ENCODE peak calls at places on chromosomes 4 and X, in seven cellular contexts. P is mesenchymal stem cell, C is GM23338, V is IMR-90, R is GM23248, D is A549, F is H1. H is an unnamed sample.

GRCh38 chrX:68867458-68868166 is 38.8 kb downstream of the EFNB1 start:
- DNase-seq in P (peak), C (no peak), V (no peak), R (no peak), D (no peak), F (no peak), H (no peak)

GRCh38 chrX:109624022-109624421 is 950 bp downstream of the KCNE5 start:
- DNase-seq in P (no peak), C (peak), V (no peak), R (no peak), D (no peak), F (no peak), H (no peak)

GRCh38 chrX:77118686-77119085 is 328.5 kb upstream of the FGF16 start:
- DNase-seq in P (no peak), C (no peak), V (no peak), R (no peak), D (no peak), F (no peak), H (no peak)

GRCh38 chrX:44731160-44731559 is 112.7 kb upstream of the DUSP21 start:
- DNase-seq in P (no peak), C (no peak), V (peak), R (peak), D (no peak), F (no peak), H (no peak)

GRCh38 chrX:10240918-10241317 is 84.1 kb downstream of the CLCN4 start:
- DNase-seq in P (peak), C (no peak), V (peak), R (peak), D (peak), F (no peak), H (no peak)

GRCh38 chr4:162016991-162017390 is 146.8 kb downstream of the FSTL5 start:
- DNase-seq in P (no peak), C (no peak), V (no peak), R (no peak), D (no peak), F (no peak), H (no peak)

GRCh38 chr4:1518997-1519700 is 112.9 kb upstream of the NKX1-1 start:
- DNase-seq in P (no peak), C (no peak), V (no peak), R (no peak), D (no peak), F (no peak), H (no peak)

GRCh38 chr4:94711635-94712034 is 46.1 kb upstream of the BMPR1B start:
- DNase-seq in P (no peak), C (no peak), V (no peak), R (no peak), D (no peak), F (no peak), H (no peak)

GRCh38 chrX:7108995-7109634 is 38.4 kb upstream of the STS start:
- DNase-seq in P (peak), C (no peak), V (no peak), R (peak), D (no peak), F (no peak), H (no peak)

GRCh38 chr4:33067221-33067620 is 2347.1 kb downstream of the PCDH7 start:
- DNase-seq in P (no peak), C (no peak), V (peak), R (peak), D (no peak), F (no peak), H (no peak)

GRCh38 chr4:74223801-74224200 is 65.9 kb downstream of the MTHFD2L start:
- DNase-seq in P (peak), C (no peak), V (peak), R (peak), D (no peak), F (no peak), H (no peak)

GRCh38 chr4:187302456-187302855 is 578.8 kb upstream of the FAT1 start:
- DNase-seq in P (no peak), C (no peak), V (peak), R (peak), D (no peak), F (no peak), H (no peak)

GRCh38 chr4:136709897-136710296 is 822.4 kb downstream of the PCDH18 start:
- DNase-seq in P (peak), C (no peak), V (no peak), R (no peak), D (no peak), F (no peak), H (no peak)

GRCh38 chr4:55125763-55126541 is 557 bp upstream of the KDR start:
- DNase-seq in P (peak), C (peak), V (no peak), R (peak), D (no peak), F (no peak), H (no peak)

GRCh38 chrX:63747331-63747730 is 37.7 kb downstream of the ARHGEF9 start:
- DNase-seq in P (peak), C (no peak), V (peak), R (peak), D (no peak), F (no peak), H (no peak)

GRCh38 chr4:157713342-157713741 is 459.5 kb downstream of the GASK1B start:
- DNase-seq in P (no peak), C (no peak), V (no peak), R (no peak), D (no peak), F (no peak), H (no peak)

GRCh38 chrX:6226646-6227444 is 1.8 kb downstream of the NLGN4X start:
- DNase-seq in P (no peak), C (peak), V (no peak), R (no peak), D (no peak), F (no peak), H (no peak)

GRCh38 chrX:118760025-118760424 is 32.6 kb downstream of the IL13RA1 start:
- DNase-seq in P (no peak), C (no peak), V (no peak), R (no peak), D (no peak), F (no peak), H (no peak)

GRCh38 chrX:14027031-14027430 is 2.7 kb downstream of the GEMIN8 start:
- DNase-seq in P (no peak), C (no peak), V (peak), R (peak), D (no peak), F (no peak), H (no peak)

GRCh38 chrX:42837747-42838146 is 59.8 kb upstream of the PPP1R2C start:
- DNase-seq in P (no peak), C (no peak), V (no peak), R (no peak), D (no peak), F (no peak), H (no peak)

GRCh38 chr4:7009591-7009990 is 33.6 kb upstream of the TADA2B start:
- DNase-seq in P (no peak), C (no peak), V (no peak), R (no peak), D (no peak), F (no peak), H (no peak)

DNA sequence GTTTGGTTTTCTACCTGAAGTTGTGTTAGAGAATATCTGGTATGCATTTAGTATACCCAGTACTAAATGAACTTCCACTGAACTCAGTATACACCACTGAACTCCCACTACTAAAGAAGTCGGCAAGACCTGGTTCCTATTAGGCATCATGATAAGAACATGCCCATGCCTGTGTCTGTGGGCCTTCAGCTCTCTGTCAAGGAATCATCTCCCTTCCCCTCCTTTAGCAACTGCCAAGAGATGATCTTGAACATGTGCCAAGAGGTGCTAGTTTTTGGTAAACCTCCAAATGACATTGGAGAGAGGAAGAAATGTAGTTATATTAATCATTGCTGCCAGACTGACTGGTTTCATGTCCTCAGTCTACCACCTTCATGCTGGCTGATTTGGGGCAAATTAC is 113.2 kb downstream of the ATP10D start:
- DNase-seq in P (no peak), C (no peak), V (no peak), R (no peak), D (no peak), F (no peak), H (no peak)
- H3K4me2 ChIP-seq in P (no peak), C (no peak), V (no peak), R (no peak), D (no peak), F (no peak), H (no peak)

DNA sequence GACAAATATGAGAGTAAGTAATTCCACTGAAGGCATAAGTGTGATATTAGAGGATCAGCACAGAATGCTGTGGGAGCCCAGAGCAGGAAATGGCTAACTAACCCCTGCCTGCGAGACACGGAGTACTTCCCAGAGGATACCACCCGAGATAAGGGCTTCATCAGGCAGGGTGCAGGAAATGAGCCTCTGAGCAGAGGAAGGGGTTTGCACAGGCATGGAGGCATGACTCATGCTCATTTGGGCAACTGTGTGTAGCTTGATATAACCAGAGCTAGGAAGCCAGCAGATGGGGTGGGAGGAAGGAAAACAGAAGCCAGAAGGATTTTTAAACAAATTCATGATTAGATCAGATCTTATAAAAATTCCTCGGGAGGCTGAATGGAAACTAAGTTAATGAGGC is 70.0 kb upstream of the TSPAN5 start:
- DNase-seq in P (peak), C (no peak), V (peak), R (peak), D (no peak), F (no peak), H (peak)
- H3K4me2 ChIP-seq in P (no peak), C (no peak), V (no peak), R (no peak), D (no peak), F (no peak), H (no peak)

GRCh38 chr4:19130836-19131235 is 1109.3 kb upstream of the LCORL start:
- DNase-seq in P (peak), C (no peak), V (peak), R (peak), D (no peak), F (no peak), H (peak)
- H3K4me2 ChIP-seq in P (no peak), C (no peak), V (no peak), R (peak), D (no peak), F (no peak), H (no peak)

GRCh38 chr4:38189445-38189844 is 229.2 kb downstream of the PTTG2 start:
- DNase-seq in P (peak), C (no peak), V (peak), R (peak), D (peak), F (no peak), H (peak)
- H3K4me2 ChIP-seq in P (no peak), C (no peak), V (no peak), R (no peak), D (peak), F (no peak), H (no peak)

DNA sequence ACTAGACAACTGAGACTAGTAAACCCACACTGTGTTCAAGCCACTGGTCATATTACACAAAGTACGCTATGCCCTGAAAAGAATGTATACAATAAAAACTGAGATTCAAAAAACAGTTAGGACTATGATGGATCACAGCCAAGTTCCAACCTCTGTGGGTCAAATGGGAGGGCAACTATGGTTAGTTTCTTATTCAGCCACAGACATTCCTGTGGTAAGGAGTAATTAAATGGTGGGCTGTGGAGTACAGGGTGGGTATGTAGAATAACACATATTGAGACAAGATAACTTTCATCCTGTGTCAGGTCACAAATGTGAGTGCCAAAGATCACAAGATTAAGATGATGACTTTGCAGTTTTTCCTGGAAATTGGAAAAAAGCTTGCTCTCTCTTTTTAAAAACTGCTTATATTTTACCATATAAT is 167.2 kb downstream of the NPNT start:
- DNase-seq in P (peak), C (no peak), V (peak), R (peak), D (peak), F (no peak), H (no peak)
- H3K4me2 ChIP-seq in P (no peak), C (no peak), V (peak), R (peak), D (peak), F (no peak), H (no peak)

GRCh38 chr4:87032884-87033533 is 98.2 kb downstream of the AFF1 start:
- DNase-seq in P (peak), C (no peak), V (peak), R (peak), D (no peak), F (no peak), H (peak)
- H3K4me2 ChIP-seq in P (no peak), C (peak), V (peak), R (peak), D (peak), F (no peak), H (no peak)

DNA sequence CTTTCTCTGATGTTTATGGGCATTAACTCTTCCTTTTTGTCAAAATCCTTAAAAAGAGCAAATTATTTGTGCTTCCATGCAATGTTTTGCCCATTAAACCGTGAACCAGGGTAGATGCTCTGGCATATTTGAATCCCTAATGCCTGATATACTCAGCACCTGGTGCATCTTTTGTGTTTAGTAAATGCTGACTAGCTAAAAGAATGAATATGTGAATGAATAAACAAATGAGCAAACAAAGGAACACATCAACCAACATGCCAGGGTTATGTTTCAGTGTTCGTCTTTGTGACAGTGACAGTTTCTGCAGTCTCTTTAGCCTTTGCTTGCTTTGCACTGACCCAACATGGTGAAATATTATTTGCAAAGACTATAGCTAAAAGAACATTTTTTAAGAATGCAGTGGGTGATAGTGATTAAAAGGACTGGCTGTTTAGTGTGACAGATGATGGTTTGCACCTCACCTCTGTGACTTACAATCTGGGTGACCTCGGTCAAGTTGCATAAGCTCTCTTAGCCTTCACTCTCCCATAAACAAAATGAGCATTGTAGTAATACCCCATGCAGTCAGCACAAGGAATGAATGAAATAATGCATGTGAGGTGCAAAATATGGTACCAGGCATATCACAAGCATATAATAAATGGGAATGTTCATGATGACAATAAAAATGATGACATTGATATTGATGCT is 29.5 kb downstream of the SMPX start:
- DNase-seq in P (no peak), C (no peak), V (no peak), R (no peak), D (no peak), F (no peak), H (no peak)
- H3K4me2 ChIP-seq in P (no peak), C (no peak), V (no peak), R (no peak), D (no peak), F (no peak), H (no peak)

DNA sequence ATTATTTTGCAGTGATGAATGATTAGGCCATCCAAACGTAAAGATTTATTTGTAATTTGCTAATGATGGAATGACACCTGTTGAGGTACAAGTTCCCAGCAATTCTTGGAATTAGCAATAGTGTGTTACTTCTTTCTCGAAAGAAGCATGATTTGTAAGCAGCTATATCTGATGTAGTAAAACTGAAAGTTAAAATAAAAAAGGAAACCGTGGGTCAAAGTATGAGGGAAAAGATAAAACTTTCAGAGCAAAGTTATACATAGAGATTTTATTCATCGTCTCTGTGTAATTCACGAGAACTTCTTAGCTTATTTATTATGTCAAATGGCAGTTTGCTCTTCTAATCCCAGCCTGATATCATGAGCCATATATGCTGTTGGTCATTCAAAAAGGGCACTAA is 59.0 kb downstream of the NFKB1 start:
- DNase-seq in P (no peak), C (no peak), V (no peak), R (no peak), D (no peak), F (no peak), H (no peak)
- H3K4me2 ChIP-seq in P (no peak), C (no peak), V (peak), R (no peak), D (no peak), F (no peak), H (no peak)

GRCh38 chr4:145041378-145041777 is 56.6 kb downstream of the ANAPC10 start:
- DNase-seq in P (no peak), C (no peak), V (no peak), R (no peak), D (no peak), F (no peak), H (no peak)
- H3K4me2 ChIP-seq in P (no peak), C (no peak), V (no peak), R (no peak), D (no peak), F (no peak), H (no peak)

H was measured in trophoblast cell.